ENCODE peak calls at places on chromosome 6, in eight cellular contexts. One of them, this sample, is unnamed.
A peak's percentile ranks its signal among the peaks of the same experiment; 100 is the strongest.

GRCh38 chr6:43076093-43076927 is at the start of gene PTK7:
- DNase-seq in progenitor cell of endocrine pancreas: peak; percentile 80
- DNase-seq in astrocyte of the spinal cord: peak; percentile 72
- DNase-seq in HFF-Myc: no peak
- DNase-seq in activated CD8-positive, alpha-beta memory T cell treated with anti-CD3 and anti-CD28 coated beads for 24 hours: peak; percentile 63
- DNase-seq in PC-9: peak; percentile 73
- DNase-seq in AG10803: peak; percentile 56
- DNase-seq in cardiac fibroblast: peak; percentile 43
- DNase-seq in this sample: no peak

GRCh38 chr6:25012657-25013056 is 76.9 kb upstream of the RIPOR2 start:
- DNase-seq in astrocyte of the spinal cord: peak; percentile 64
- DNase-seq in PC-9: no peak
- DNase-seq in HFF-Myc: peak; percentile 53
- DNase-seq in cardiac fibroblast: peak; percentile 82
- DNase-seq in activated CD8-positive, alpha-beta memory T cell treated with anti-CD3 and anti-CD28 coated beads for 24 hours: no peak
- DNase-seq in AG10803: peak; percentile 87
- DNase-seq in progenitor cell of endocrine pancreas: no peak
- DNase-seq in this sample: no peak

GRCh38 chr6:8658391-8658790 is 223.0 kb upstream of the SLC35B3 start:
- DNase-seq in HFF-Myc: no peak
- DNase-seq in activated CD8-positive, alpha-beta memory T cell treated with anti-CD3 and anti-CD28 coated beads for 24 hours: no peak
- DNase-seq in cardiac fibroblast: no peak
- DNase-seq in progenitor cell of endocrine pancreas: no peak
- DNase-seq in PC-9: no peak
- DNase-seq in astrocyte of the spinal cord: no peak
- DNase-seq in AG10803: no peak
- DNase-seq in this sample: no peak

GRCh38 chr6:144578385-144579350 is 293.5 kb downstream of the UTRN start:
- DNase-seq in cardiac fibroblast: peak; percentile 48
- DNase-seq in progenitor cell of endocrine pancreas: no peak
- DNase-seq in PC-9: no peak
- DNase-seq in astrocyte of the spinal cord: no peak
- DNase-seq in AG10803: peak; percentile 64
- DNase-seq in HFF-Myc: no peak
- DNase-seq in activated CD8-positive, alpha-beta memory T cell treated with anti-CD3 and anti-CD28 coated beads for 24 hours: no peak
- DNase-seq in this sample: no peak

GRCh38 chr6:25122622-25123237 is 156.4 kb upstream of the CARMIL1 start:
- DNase-seq in cardiac fibroblast: no peak
- DNase-seq in activated CD8-positive, alpha-beta memory T cell treated with anti-CD3 and anti-CD28 coated beads for 24 hours: no peak
- DNase-seq in astrocyte of the spinal cord: no peak
- DNase-seq in PC-9: no peak
- DNase-seq in AG10803: no peak
- DNase-seq in HFF-Myc: no peak
- DNase-seq in progenitor cell of endocrine pancreas: no peak
- DNase-seq in this sample: no peak

GRCh38 chr6:132096996-132097395 is 145.8 kb upstream of the CCN2 start:
- DNase-seq in cardiac fibroblast: no peak
- DNase-seq in progenitor cell of endocrine pancreas: no peak
- DNase-seq in astrocyte of the spinal cord: no peak
- DNase-seq in AG10803: peak; percentile 61
- DNase-seq in PC-9: no peak
- DNase-seq in activated CD8-positive, alpha-beta memory T cell treated with anti-CD3 and anti-CD28 coated beads for 24 hours: no peak
- DNase-seq in HFF-Myc: no peak
- DNase-seq in this sample: no peak

GRCh38 chr6:163926642-163927041 is 512.1 kb downstream of the QKI start:
- DNase-seq in astrocyte of the spinal cord: peak; percentile 35
- DNase-seq in activated CD8-positive, alpha-beta memory T cell treated with anti-CD3 and anti-CD28 coated beads for 24 hours: no peak
- DNase-seq in AG10803: peak; percentile 57
- DNase-seq in cardiac fibroblast: no peak
- DNase-seq in PC-9: no peak
- DNase-seq in progenitor cell of endocrine pancreas: no peak
- DNase-seq in HFF-Myc: peak; percentile 4
- DNase-seq in this sample: no peak

GRCh38 chr6:37698264-37699137 is 818 bp upstream of the MDGA1 start:
- DNase-seq in activated CD8-positive, alpha-beta memory T cell treated with anti-CD3 and anti-CD28 coated beads for 24 hours: peak; percentile 86
- DNase-seq in progenitor cell of endocrine pancreas: peak; percentile 42
- DNase-seq in PC-9: peak; percentile 83
- DNase-seq in astrocyte of the spinal cord: peak; percentile 65
- DNase-seq in cardiac fibroblast: peak; percentile 63
- DNase-seq in AG10803: peak; percentile 70
- DNase-seq in HFF-Myc: no peak
- DNase-seq in this sample: no peak

GRCh38 chr6:141218583-141218982 is 914.1 kb upstream of the GJE1 start:
- DNase-seq in activated CD8-positive, alpha-beta memory T cell treated with anti-CD3 and anti-CD28 coated beads for 24 hours: no peak
- DNase-seq in progenitor cell of endocrine pancreas: no peak
- DNase-seq in AG10803: no peak
- DNase-seq in PC-9: no peak
- DNase-seq in cardiac fibroblast: no peak
- DNase-seq in astrocyte of the spinal cord: peak; percentile 5
- DNase-seq in HFF-Myc: no peak
- DNase-seq in this sample: no peak

GRCh38 chr6:111484655-111484974 is 1.6 kb upstream of the REV3L start:
- DNase-seq in astrocyte of the spinal cord: peak; percentile 39
- DNase-seq in progenitor cell of endocrine pancreas: no peak
- DNase-seq in PC-9: no peak
- DNase-seq in cardiac fibroblast: peak; percentile 44
- DNase-seq in activated CD8-positive, alpha-beta memory T cell treated with anti-CD3 and anti-CD28 coated beads for 24 hours: no peak
- DNase-seq in HFF-Myc: no peak
- DNase-seq in AG10803: no peak
- DNase-seq in this sample: no peak

GRCh38 chr6:43951756-43952675 is 175.2 kb downstream of the MRPL14 start:
- DNase-seq in progenitor cell of endocrine pancreas: no peak
- DNase-seq in PC-9: peak; percentile 22
- DNase-seq in activated CD8-positive, alpha-beta memory T cell treated with anti-CD3 and anti-CD28 coated beads for 24 hours: peak; percentile 17
- DNase-seq in HFF-Myc: no peak
- DNase-seq in AG10803: no peak
- DNase-seq in cardiac fibroblast: no peak
- DNase-seq in astrocyte of the spinal cord: no peak
- DNase-seq in this sample: no peak

GRCh38 chr6:41692080-41692675 is 43.2 kb downstream of the TFEB start:
- DNase-seq in AG10803: no peak
- DNase-seq in cardiac fibroblast: no peak
- DNase-seq in activated CD8-positive, alpha-beta memory T cell treated with anti-CD3 and anti-CD28 coated beads for 24 hours: no peak
- DNase-seq in PC-9: no peak
- DNase-seq in astrocyte of the spinal cord: no peak
- DNase-seq in HFF-Myc: no peak
- DNase-seq in progenitor cell of endocrine pancreas: no peak
- DNase-seq in this sample: no peak

GRCh38 chr6:134391221-134391620 is 73.3 kb upstream of the SGK1 start:
- DNase-seq in PC-9: no peak
- DNase-seq in progenitor cell of endocrine pancreas: no peak
- DNase-seq in activated CD8-positive, alpha-beta memory T cell treated with anti-CD3 and anti-CD28 coated beads for 24 hours: no peak
- DNase-seq in astrocyte of the spinal cord: no peak
- DNase-seq in cardiac fibroblast: no peak
- DNase-seq in HFF-Myc: no peak
- DNase-seq in AG10803: no peak
- DNase-seq in this sample: no peak

GRCh38 chr6:131762984-131763383 is 44.8 kb upstream of the ENPP1 start:
- DNase-seq in PC-9: no peak
- DNase-seq in activated CD8-positive, alpha-beta memory T cell treated with anti-CD3 and anti-CD28 coated beads for 24 hours: no peak
- DNase-seq in progenitor cell of endocrine pancreas: no peak
- DNase-seq in astrocyte of the spinal cord: no peak
- DNase-seq in cardiac fibroblast: no peak
- DNase-seq in HFF-Myc: no peak
- DNase-seq in AG10803: peak; percentile 63
- DNase-seq in this sample: no peak

GRCh38 chr6:135296715-135297114 is 115.6 kb downstream of the MYB start:
- DNase-seq in astrocyte of the spinal cord: no peak
- DNase-seq in activated CD8-positive, alpha-beta memory T cell treated with anti-CD3 and anti-CD28 coated beads for 24 hours: no peak
- DNase-seq in cardiac fibroblast: no peak
- DNase-seq in HFF-Myc: no peak
- DNase-seq in PC-9: no peak
- DNase-seq in progenitor cell of endocrine pancreas: no peak
- DNase-seq in AG10803: no peak
- DNase-seq in this sample: no peak

GRCh38 chr6:135212935-135213334 is 31.8 kb downstream of the MYB start:
- DNase-seq in PC-9: no peak
- DNase-seq in cardiac fibroblast: peak; percentile 27
- DNase-seq in progenitor cell of endocrine pancreas: no peak
- DNase-seq in AG10803: peak; percentile 47
- DNase-seq in HFF-Myc: no peak
- DNase-seq in activated CD8-positive, alpha-beta memory T cell treated with anti-CD3 and anti-CD28 coated beads for 24 hours: no peak
- DNase-seq in astrocyte of the spinal cord: peak; percentile 34
- DNase-seq in this sample: no peak

GRCh38 chr6:119539066-119539746 is 189.6 kb upstream of the MAN1A1 start:
- DNase-seq in PC-9: no peak
- DNase-seq in activated CD8-positive, alpha-beta memory T cell treated with anti-CD3 and anti-CD28 coated beads for 24 hours: no peak
- DNase-seq in astrocyte of the spinal cord: no peak
- DNase-seq in AG10803: no peak
- DNase-seq in HFF-Myc: no peak
- DNase-seq in cardiac fibroblast: no peak
- DNase-seq in progenitor cell of endocrine pancreas: no peak
- DNase-seq in this sample: no peak

GRCh38 chr6:73285674-73286283 is 22.8 kb upstream of the KHDC1 start:
- DNase-seq in PC-9: no peak
- DNase-seq in progenitor cell of endocrine pancreas: no peak
- DNase-seq in cardiac fibroblast: peak; percentile 80
- DNase-seq in activated CD8-positive, alpha-beta memory T cell treated with anti-CD3 and anti-CD28 coated beads for 24 hours: no peak
- DNase-seq in AG10803: peak; percentile 69
- DNase-seq in HFF-Myc: no peak
- DNase-seq in astrocyte of the spinal cord: peak; percentile 72
- DNase-seq in this sample: no peak

GRCh38 chr6:83574783-83575182 is 62.4 kb downstream of the PRSS35 start:
- DNase-seq in progenitor cell of endocrine pancreas: no peak
- DNase-seq in astrocyte of the spinal cord: no peak
- DNase-seq in PC-9: no peak
- DNase-seq in AG10803: no peak
- DNase-seq in activated CD8-positive, alpha-beta memory T cell treated with anti-CD3 and anti-CD28 coated beads for 24 hours: no peak
- DNase-seq in cardiac fibroblast: no peak
- DNase-seq in HFF-Myc: no peak
- DNase-seq in this sample: no peak

GRCh38 chr6:49326337-49326736 is 136.7 kb downstream of the MMUT start:
- DNase-seq in HFF-Myc: no peak
- DNase-seq in astrocyte of the spinal cord: peak; percentile 47
- DNase-seq in activated CD8-positive, alpha-beta memory T cell treated with anti-CD3 and anti-CD28 coated beads for 24 hours: no peak
- DNase-seq in progenitor cell of endocrine pancreas: no peak
- DNase-seq in AG10803: peak; percentile 49
- DNase-seq in PC-9: no peak
- DNase-seq in cardiac fibroblast: peak; percentile 91
- DNase-seq in this sample: no peak

GRCh38 chr6:100138346-100139022 is 144.5 kb upstream of the MCHR2 start:
- DNase-seq in progenitor cell of endocrine pancreas: no peak
- DNase-seq in PC-9: no peak
- DNase-seq in HFF-Myc: no peak
- DNase-seq in cardiac fibroblast: no peak
- DNase-seq in activated CD8-positive, alpha-beta memory T cell treated with anti-CD3 and anti-CD28 coated beads for 24 hours: no peak
- DNase-seq in astrocyte of the spinal cord: peak; percentile 1
- DNase-seq in AG10803: no peak
- DNase-seq in this sample: no peak

GRCh38 chr6:147238164-147238563 is 33.9 kb downstream of the STXBP5 start:
- DNase-seq in activated CD8-positive, alpha-beta memory T cell treated with anti-CD3 and anti-CD28 coated beads for 24 hours: no peak
- DNase-seq in PC-9: no peak
- DNase-seq in HFF-Myc: no peak
- DNase-seq in progenitor cell of endocrine pancreas: no peak
- DNase-seq in cardiac fibroblast: no peak
- DNase-seq in AG10803: no peak
- DNase-seq in astrocyte of the spinal cord: no peak
- DNase-seq in this sample: no peak

GRCh38 chr6:28501259-28501658 is 14.3 kb downstream of the GPX6 start:
- DNase-seq in progenitor cell of endocrine pancreas: no peak
- DNase-seq in PC-9: no peak
- DNase-seq in cardiac fibroblast: no peak
- DNase-seq in AG10803: no peak
- DNase-seq in HFF-Myc: no peak
- DNase-seq in astrocyte of the spinal cord: no peak
- DNase-seq in activated CD8-positive, alpha-beta memory T cell treated with anti-CD3 and anti-CD28 coated beads for 24 hours: no peak
- DNase-seq in this sample: peak; percentile 21